ENCODE peak calls at places on chromosome 4, in six cellular contexts. L is IMR-90, K is H1, W is H9, C is neuronal stem cell, I is mesenchymal stem cell. T is an unnamed sample. For H3K4me1, the result is how much of the 10 kb centered on the place peaks cover.

GRCh38 chr4:139167774-139168444 is 9.1 kb downstream of the ELF2 start:
- DNase-seq in L (peak), I (peak), K (no peak), C (no peak), W (no peak), T (peak)

GRCh38 chr4:1072830-1073446 is 40.4 kb downstream of the RNF212 start:
- DNase-seq in I (peak), K (peak), L (peak), W (peak), C (peak), T (peak)

GRCh38 chr4:24583451-24584174 is 741 bp downstream of the DHX15 start:
- DNase-seq in K (peak), W (peak), L (peak), C (peak), I (peak), T (peak)

GRCh38 chr4:140633154-140633553 is 64.4 kb upstream of the UCP1 start:
- DNase-seq in K (no peak), L (no peak), C (no peak), W (no peak), I (no peak), T (no peak)

GRCh38 chr4:123953556-123953955 is 557.0 kb downstream of the SPRY1 start:
- DNase-seq in C (no peak), W (no peak), I (no peak), L (no peak), K (no peak), T (peak)

GRCh38 chr4:86948276-86948675 is 13.5 kb downstream of the AFF1 start:
- DNase-seq in I (no peak), K (no peak), W (no peak), L (no peak), C (no peak), T (no peak)

GRCh38 chr4:2924765-2925301 is 38.4 kb downstream of the NOP14 start:
- DNase-seq in W (no peak), C (no peak), I (no peak), K (no peak), L (no peak), T (no peak)

GRCh38 chr4:127857641-127858040 is 23.1 kb upstream of the PLK4 start:
- DNase-seq in K (no peak), W (no peak), L (no peak), I (no peak), C (no peak), T (peak)

GRCh38 chr4:2049811-2050210 is 9.3 kb upstream of the NAT8L start:
- DNase-seq in L (no peak), W (no peak), K (peak), C (no peak), I (no peak), T (no peak)

GRCh38 chr4:185803015-185803414 is 9.0 kb downstream of the SORBS2 start:
- DNase-seq in W (no peak), C (no peak), K (no peak), L (no peak), I (no peak), T (no peak)

GRCh38 chr4:87224036-87224923 is 3.9 kb upstream of the KLHL8 start:
- DNase-seq in C (no peak), I (no peak), K (no peak), L (no peak), W (no peak), T (no peak)

GRCh38 chr4:53688186-53688790 is 97.0 kb upstream of the LNX1 start:
- DNase-seq in C (no peak), L (peak), I (peak), K (no peak), W (no peak), T (no peak)

GRCh38 chr4:40897557-40898203 is 147.9 kb downstream of the NSUN7 start:
- DNase-seq in I (peak), C (peak), K (peak), W (peak), L (peak), T (peak)

GRCh38 chr4:81504685-81505598 is 33.2 kb upstream of the RASGEF1B start:
- DNase-seq in K (no peak), C (no peak), I (no peak), L (no peak), W (no peak), T (no peak)

GRCh38 chr4:5843573-5844239 is 49.2 kb downstream of the CRMP1 start:
- DNase-seq in K (no peak), W (no peak), C (no peak), I (peak), L (no peak), T (no peak)

GRCh38 chr4:13331827-13332226 is 152.3 kb downstream of the RAB28 start:
- DNase-seq in L (no peak), I (no peak), C (no peak), W (no peak), K (no peak), T (no peak)

GRCh38 chr4:106367072-106367471 is 1.5 kb downstream of the GIMD1 start:
- DNase-seq in L (no peak), I (no peak), C (no peak), W (no peak), K (no peak), T (peak)

GRCh38 chr4:141207971-141208370 is 12.7 kb upstream of the ZNF330 start:
- DNase-seq in C (no peak), W (no peak), K (no peak), L (no peak), I (no peak), T (no peak)

GRCh38 chr4:76585897-76586360 is 150.9 kb downstream of the SHROOM3 start:
- DNase-seq in K (peak), W (peak), I (peak), L (no peak), C (peak), T (peak)

GRCh38 chr4:62408467-62408866 is 1208.3 kb downstream of the ADGRL3 start:
- DNase-seq in W (no peak), K (no peak), I (peak), C (no peak), L (no peak), T (no peak)

GRCh38 chr4:70844180-70844579 is 4.5 kb upstream of the GRSF1 start:
- DNase-seq in I (no peak), L (no peak), W (no peak), C (no peak), K (no peak), T (no peak)

GRCh38 chr4:82519776-82520175 is 42.0 kb downstream of the TMEM150C start:
- DNase-seq in I (peak), L (peak), W (no peak), K (no peak), C (no peak), T (no peak)

GRCh38 chr4:2091990-2092652 is 33.0 kb downstream of the NAT8L start:
- DNase-seq in C (no peak), I (no peak), K (peak), L (no peak), W (no peak), T (no peak)

GRCh38 chr4:160835789-160836188 is 1328.0 kb downstream of the FSTL5 start:
- DNase-seq in C (no peak), I (peak), L (no peak), K (no peak), W (peak), T (peak)

DNA sequence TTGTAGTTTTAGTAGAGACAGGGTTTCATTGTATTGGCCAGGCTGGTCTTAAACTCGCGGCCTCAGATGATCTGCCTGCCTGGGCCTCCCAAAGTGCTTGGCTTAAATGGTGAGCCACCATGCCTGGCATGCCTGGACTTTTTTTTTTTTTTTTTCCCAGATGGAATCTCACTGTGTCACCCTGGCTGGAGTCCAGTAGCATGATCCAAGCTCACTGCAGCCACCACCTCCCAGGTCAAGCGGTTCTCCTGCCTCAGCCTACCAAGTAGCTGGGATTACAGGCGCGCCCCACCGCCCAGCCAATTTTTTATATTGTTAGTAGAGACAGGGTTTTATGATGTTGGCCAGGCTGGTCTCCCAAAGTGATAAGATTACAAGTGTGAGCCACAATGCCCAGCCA is 8.4 kb downstream of the UBE2K start:
- DNase-seq in C (no peak), L (peak), K (peak), I (peak), W (no peak), T (peak)
- H2BK120ac ChIP-seq in C (no peak), L (no peak), K (no peak), I (no peak), W (no peak), T (no peak)

GRCh38 chr4:184386271-184386781 is 88.0 kb downstream of the IRF2 start:
- DNase-seq in I (no peak), K (no peak), L (no peak), W (peak), C (no peak), T (peak)

GRCh38 chr4:184383497-184384055 is 90.8 kb downstream of the IRF2 start:
- DNase-seq in L (peak), W (no peak), C (no peak), I (peak), K (no peak), T (no peak)

GRCh38 chr4:184384056-184384809 is 90.1 kb downstream of the IRF2 start:
- DNase-seq in C (no peak), L (peak), W (peak), K (no peak), I (peak), T (no peak)

GRCh38 chr4:184385705-184386141 is 88.6 kb downstream of the IRF2 start:
- DNase-seq in K (no peak), I (no peak), C (no peak), W (peak), L (no peak), T (peak)

GRCh38 chr4:184384810-184385557 is 89.4 kb downstream of the IRF2 start:
- DNase-seq in K (no peak), I (no peak), C (no peak), W (peak), L (peak), T (no peak)
- H3K4me1 ChIP-seq in K (under half), I (under half), C (under half), W (under half), L (under half), T (under half)

GRCh38 chr4:74316397-74316796 is 8.1 kb downstream of the EPGN start:
- DNase-seq in C (no peak), K (no peak), L (no peak), W (no peak), I (peak), T (peak)

GRCh38 chr4:74311696-74312313 is 3.5 kb downstream of the EPGN start:
- DNase-seq in L (peak), C (peak), I (peak), K (no peak), W (no peak), T (peak)

GRCh38 chr4:74314944-74315343 is 6.7 kb downstream of the EPGN start:
- DNase-seq in I (no peak), K (no peak), C (no peak), L (no peak), W (no peak), T (no peak)

GRCh38 chr4:74317616-74318256 is 9.5 kb downstream of the EPGN start:
- DNase-seq in L (peak), C (no peak), K (no peak), W (no peak), I (no peak), T (no peak)

GRCh38 chr4:74314329-74314728 is 6.1 kb downstream of the EPGN start:
- DNase-seq in L (no peak), W (no peak), K (no peak), C (no peak), I (no peak), T (no peak)
- H2BK15ac ChIP-seq in L (no peak), W (no peak), K (no peak), C (no peak), I (no peak), T (no peak)

GRCh38 chr4:112823631-112824030 is 186.7 kb downstream of the LARP7 start:
- DNase-seq in C (no peak), K (no peak), L (no peak), W (no peak), I (no peak), T (no peak)
- H2BK120ac ChIP-seq in C (no peak), K (no peak), L (no peak), W (no peak), I (no peak), T (no peak)

DNA sequence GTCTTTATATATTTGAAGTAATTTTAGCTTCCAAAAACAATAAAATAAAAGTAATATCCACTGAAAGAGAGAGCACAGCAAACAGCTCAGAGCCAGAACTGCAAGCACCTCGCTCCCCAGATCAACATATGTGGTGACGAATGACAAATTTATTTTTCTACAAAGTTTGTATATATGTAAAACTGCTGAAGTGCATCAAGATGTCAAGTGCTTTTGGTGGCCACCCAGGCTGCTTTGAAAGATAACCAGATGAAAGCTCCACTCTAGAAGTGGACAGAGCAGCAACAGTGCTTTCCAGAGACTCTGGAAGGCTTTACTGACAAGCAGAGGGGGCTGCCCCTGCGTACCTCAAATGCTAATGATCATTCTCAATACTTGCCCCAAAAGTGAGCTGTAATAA is 8.2 kb downstream of the HHIP start:
- DNase-seq in C (no peak), K (no peak), I (no peak), W (no peak), L (no peak), T (no peak)
- H3K4me1 ChIP-seq in C (under half), K (under half), I (under half), W (under half), L (under half), T (under half)

GRCh38 chr4:79184461-79184860 is 141.4 kb downstream of the NAA11 start:
- DNase-seq in C (no peak), W (no peak), L (no peak), K (no peak), I (no peak), T (peak)
- H2BK15ac ChIP-seq in C (no peak), W (no peak), L (no peak), K (no peak), I (no peak), T (no peak)

DNA sequence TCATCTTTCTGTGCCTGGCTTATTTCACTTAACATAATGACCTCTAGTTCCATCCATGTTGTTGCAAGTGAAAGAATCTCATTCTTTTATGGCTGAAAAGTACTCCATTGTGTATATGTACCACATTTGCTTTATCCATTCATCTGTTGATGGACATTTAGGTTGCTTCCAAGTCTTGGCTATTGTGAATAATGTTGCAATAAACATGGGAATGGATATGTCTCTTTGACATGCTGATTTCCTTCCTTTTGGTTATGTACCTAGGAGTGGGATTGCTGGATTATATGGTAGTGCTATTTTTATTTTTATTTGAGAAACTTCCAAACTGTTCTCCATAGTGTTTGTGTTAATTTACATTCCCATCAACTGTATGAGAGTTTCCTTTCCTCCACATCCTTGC is 71.2 kb downstream of the TACR3 start:
- DNase-seq in L (no peak), C (no peak), I (no peak), K (no peak), W (no peak), T (no peak)
- H2BK120ac ChIP-seq in L (no peak), C (no peak), I (no peak), K (no peak), W (no peak), T (no peak)

GRCh38 chr4:102620697-102621497 is 119.7 kb downstream of the NFKB1 start:
- DNase-seq in K (no peak), C (peak), W (no peak), I (peak), L (peak), T (peak)
- H3K4me1 ChIP-seq in K (under half), C (under half), W (under half), I (under half), L (under half), T (under half)

GRCh38 chr4:59727745-59728144 is 1472.4 kb upstream of the ADGRL3 start:
- DNase-seq in K (no peak), W (no peak), I (no peak), C (no peak), L (no peak), T (no peak)
- H2BK15ac ChIP-seq in K (no peak), W (no peak), I (no peak), C (no peak), L (no peak), T (no peak)

GRCh38 chr4:10366628-10367027 is 90.6 kb downstream of the ZNF518B start:
- DNase-seq in K (no peak), L (no peak), I (no peak), C (no peak), W (no peak), T (no peak)
- H2BK120ac ChIP-seq in K (no peak), L (no peak), I (no peak), C (no peak), W (no peak), T (no peak)